ENCODE peak calls at places on chromosomes 5 and 9, in nine cellular contexts. S is T47D; J is endothelial cell; M is CD4-positive, alpha-beta T cell; H is NCI-H510A treated with DMSO at 0.1 percent for 48 hours; R is LHCN-M2; C is NCI-H2107; P is GM13977; K is activated B cell treated with CpG ODN at 0.5 μM for 24 hours. E is an unnamed sample.

GRCh38 chr5:5886812-5887486 is 464.5 kb downstream of the ICE1 start:
- DNase-seq in S (peak; percentile 47), C (peak; percentile 49), R (no peak), K (peak; percentile 51), H (peak; percentile 77), P (peak; percentile 77), J (peak; percentile 76), M (no peak), E (peak; percentile 19)

GRCh38 chr9:125594211-125594610 is 112.8 kb downstream of the MAPKAP1 start:
- DNase-seq in K (no peak), M (no peak), P (no peak), R (no peak), J (no peak), C (no peak), H (no peak), S (no peak), E (no peak)

GRCh38 chr9:91433180-91433579 is 9.5 kb upstream of the NFIL3 start:
- DNase-seq in S (peak; percentile 69), C (no peak), P (peak; percentile 53), R (peak; percentile 92), J (no peak), M (no peak), H (peak; percentile 49), K (no peak), E (no peak)

GRCh38 chr5:7856855-7857254 is 5.9 kb upstream of the CFAP90 start:
- DNase-seq in R (peak; percentile 50), P (peak; percentile 27), S (no peak), H (peak; percentile 75), J (peak; percentile 41), K (no peak), C (peak; percentile 24), M (no peak), E (no peak)

GRCh38 chr9:38000332-38000731 is 68.7 kb downstream of the SHB start:
- DNase-seq in R (no peak), M (no peak), K (no peak), P (no peak), C (no peak), H (no peak), S (no peak), J (no peak), E (no peak)

GRCh38 chr5:56037531-56038010 is 42.8 kb upstream of the IL6ST start:
- DNase-seq in P (no peak), S (no peak), R (no peak), J (no peak), C (no peak), M (no peak), H (no peak), K (no peak), E (no peak)

GRCh38 chr9:97387936-97388684 is 23.8 kb upstream of the TDRD7 start:
- DNase-seq in S (no peak), P (no peak), K (no peak), C (no peak), M (no peak), H (peak; percentile 47), R (no peak), J (no peak), E (no peak)

GRCh38 chr9:137387034-137387890 is 35.7 kb downstream of the EXD3 start:
- DNase-seq in K (no peak), P (no peak), C (no peak), H (peak; percentile 8), R (no peak), S (no peak), J (no peak), M (peak; percentile 60), E (no peak)

GRCh38 chr5:1029270-1029944 is 20.8 kb downstream of the NKD2 start:
- DNase-seq in S (no peak), M (no peak), H (no peak), P (no peak), J (no peak), C (no peak), K (no peak), R (no peak), E (no peak)

GRCh38 chr5:26329562-26330189 is 708.7 kb downstream of the CDH9 start:
- DNase-seq in R (no peak), P (no peak), S (peak; percentile 29), C (no peak), M (no peak), H (peak; percentile 32), K (no peak), J (no peak), E (no peak)

GRCh38 chr5:79202076-79202475 is 33.9 kb upstream of the JMY start:
- DNase-seq in K (no peak), J (no peak), H (no peak), C (no peak), S (no peak), R (peak; percentile 57), P (no peak), M (no peak), E (no peak)

GRCh38 chr5:154274828-154275185 is 84.3 kb downstream of the GALNT10 start:
- DNase-seq in C (no peak), H (no peak), M (no peak), K (no peak), R (peak; percentile 36), S (no peak), J (no peak), P (no peak), E (no peak)

GRCh38 chr9:131238402-131239021 is 37.8 kb downstream of the FAM78A start:
- DNase-seq in J (peak; percentile 42), H (no peak), P (no peak), C (no peak), K (peak; percentile 26), M (no peak), R (peak; percentile 95), S (no peak), E (no peak)

GRCh38 chr5:84724683-84725082 is 340.0 kb upstream of the EDIL3 start:
- DNase-seq in R (peak; percentile 71), M (no peak), C (no peak), J (no peak), S (no peak), H (no peak), P (no peak), K (no peak), E (no peak)

GRCh38 chr9:124439086-124439485 is 11.2 kb upstream of the ADGRD2 start:
- DNase-seq in C (no peak), P (no peak), M (no peak), S (no peak), H (no peak), R (no peak), J (no peak), K (no peak), E (no peak)

GRCh38 chr5:95668216-95668615 is 14.6 kb downstream of the SPATA9 start:
- DNase-seq in P (no peak), R (peak; percentile 43), K (no peak), S (no peak), H (no peak), J (no peak), C (no peak), M (no peak), E (no peak)

GRCh38 chr5:134503088-134503936 is 22.2 kb upstream of the JADE2 start:
- DNase-seq in J (peak; percentile 32), P (peak; percentile 65), H (peak; percentile 24), M (peak; percentile 56), S (no peak), R (peak; percentile 98), K (no peak), C (no peak), E (peak; percentile 59)

GRCh38 chr5:76404694-76405306 is 1.7 kb downstream of the IQGAP2 start:
- DNase-seq in C (no peak), R (no peak), P (no peak), M (no peak), K (no peak), H (no peak), S (no peak), J (no peak), E (no peak)

GRCh38 chr5:115815693-115816225 is 700 bp downstream of the CDO1 start:
- DNase-seq in P (no peak), M (no peak), C (no peak), S (no peak), J (peak; percentile 33), R (peak; percentile 5), H (no peak), K (peak; percentile 15), E (peak; percentile 66)

GRCh38 chr5:163260471-163260870 is 176.9 kb upstream of the CCNG1 start:
- DNase-seq in R (no peak), J (no peak), C (no peak), K (no peak), H (no peak), P (no peak), M (no peak), S (no peak), E (no peak)

GRCh38 chr9:5388026-5388806 is 48.5 kb upstream of the RLN1 start:
- DNase-seq in K (no peak), C (no peak), M (no peak), J (no peak), R (peak; percentile 69), H (no peak), S (no peak), P (no peak), E (no peak)

GRCh38 chr5:78983601-78984000 is 1.5 kb downstream of the ARSB start:
- DNase-seq in C (no peak), J (no peak), P (peak; percentile 55), M (no peak), K (no peak), H (no peak), S (peak; percentile 9), R (no peak), E (no peak)

E was measured in H1.